ENCODE peak calls at places on chromosomes 4 and X, in seven cellular contexts. I is fibroblast of lung, T is colonic mucosa, Y is mammary epithelial cell, E is GM23248, X is PC-3, M is MM.1S. H is an unnamed sample. For H3K4me1, the result is how much of the 10 kb centered on the place peaks cover.

GRCh38 chr4:174116021-174116420 is 167.4 kb downstream of the FBXO8 start:
- DNase-seq in I (no peak), T (no peak), Y (no peak), E (no peak), X (no peak), M (no peak), H (no peak)

GRCh38 chrX:103197721-103198306 is 17.1 kb upstream of the BEX4 start:
- DNase-seq in I (peak), T (no peak), Y (no peak), E (peak), X (no peak), M (no peak), H (no peak)

GRCh38 chrX:25524150-25524549 is 508.4 kb upstream of the ARX start:
- DNase-seq in I (no peak), T (no peak), Y (no peak), E (no peak), X (peak), M (no peak), H (no peak)

GRCh38 chr4:1748465-1748995 is 27.2 kb downstream of the TACC3 start:
- DNase-seq in I (peak), T (peak), Y (peak), E (peak), X (peak), M (peak), H (peak)

GRCh38 chrX:39309721-39310152 is 508.5 kb downstream of the MID1IP1 start:
- DNase-seq in I (peak), T (no peak), Y (peak), E (no peak), X (no peak), M (no peak), H (no peak)

GRCh38 chr4:184648220-184649025 is 824 bp downstream of the CASP3 start:
- DNase-seq in I (peak), T (peak), Y (peak), E (peak), X (peak), M (peak), H (no peak)

GRCh38 chrX:133838761-133839676 is 146.4 kb downstream of the GPC3 start:
- DNase-seq in I (peak), T (peak), Y (peak), E (peak), X (peak), M (peak), H (peak)

GRCh38 chr4:185921583-185922555 is 109.9 kb upstream of the SORBS2 start:
- DNase-seq in I (peak), T (no peak), Y (no peak), E (no peak), X (no peak), M (no peak), H (no peak)

GRCh38 chr4:66741081-66741480 is 804.2 kb downstream of the CENPC start:
- DNase-seq in I (peak), T (no peak), Y (peak), E (no peak), X (peak), M (no peak), H (no peak)

GRCh38 chr4:39043697-39044363 is 11.6 kb upstream of the TMEM156 start:
- DNase-seq in I (no peak), T (no peak), Y (peak), E (peak), X (no peak), M (peak), H (no peak)

GRCh38 chrX:150544835-150545790 is 23.3 kb upstream of the MTM1 start:
- DNase-seq in I (no peak), T (no peak), Y (no peak), E (no peak), X (no peak), M (no peak), H (no peak)

GRCh38 chr4:168522829-168523228 is 26.0 kb downstream of the PALLD start:
- DNase-seq in I (no peak), T (no peak), Y (no peak), E (no peak), X (no peak), M (no peak), H (no peak)

GRCh38 chr4:146442801-146443200 is 78.9 kb downstream of the SLC10A7 start:
- DNase-seq in I (peak), T (no peak), Y (peak), E (peak), X (peak), M (no peak), H (no peak)

GRCh38 chr4:88522702-88523324 is 763 bp downstream of the PYURF start:
- DNase-seq in I (peak), T (peak), Y (peak), E (peak), X (peak), M (peak), H (no peak)

GRCh38 chr4:103754844-103755243 is 35.1 kb upstream of the TACR3 start:
- DNase-seq in I (peak), T (no peak), Y (peak), E (peak), X (peak), M (no peak), H (no peak)

GRCh38 chrX:2389324-2389723 is 111.5 kb downstream of the DHRSX start:
- DNase-seq in I (no peak), T (no peak), Y (no peak), E (no peak), X (no peak), M (no peak), H (no peak)

GRCh38 chr4:168796362-168797106 is 213.5 kb downstream of the CBR4 start:
- DNase-seq in I (peak), T (no peak), Y (peak), E (peak), X (peak), M (no peak), H (no peak)

GRCh38 chrX:17692709-17693346 is 44.5 kb upstream of the SCML1 start:
- DNase-seq in I (peak), T (no peak), Y (peak), E (peak), X (peak), M (no peak), H (peak)

GRCh38 chrX:37287741-37288424 is 61.3 kb upstream of the PRRG1 start:
- DNase-seq in I (no peak), T (no peak), Y (no peak), E (no peak), X (peak), M (no peak), H (no peak)

GRCh38 chr4:10066704-10067651 is 45.7 kb upstream of the SLC2A9 start:
- DNase-seq in I (no peak), T (no peak), Y (no peak), E (no peak), X (no peak), M (no peak), H (no peak)

GRCh38 chr4:28463184-28463690 is 1602.6 kb downstream of the STIM2 start:
- DNase-seq in I (no peak), T (no peak), Y (no peak), E (no peak), X (no peak), M (no peak), H (no peak)

GRCh38 chr4:81470456-81471327 is 1.0 kb downstream of the RASGEF1B start:
- DNase-seq in I (no peak), T (peak), Y (peak), E (peak), X (peak), M (peak), H (no peak)

GRCh38 chrX:31139966-31140365 is 68.1 kb upstream of the FTHL17 start:
- DNase-seq in I (peak), T (no peak), Y (no peak), E (no peak), X (no peak), M (no peak), H (no peak)

GRCh38 chr4:175961604-175962003 is 104.0 kb upstream of the WDR17 start:
- DNase-seq in I (no peak), T (no peak), Y (no peak), E (no peak), X (no peak), M (no peak), H (no peak)

GRCh38 chrX:38664285-38664684 is 102.9 kb downstream of the TSPAN7 start:
- DNase-seq in I (peak), T (peak), Y (peak), E (peak), X (peak), M (peak), H (peak)

GRCh38 chr4:807792-808191 is 18.1 kb downstream of the CPLX1 start:
- DNase-seq in I (no peak), T (peak), Y (no peak), E (no peak), X (no peak), M (no peak), H (no peak)

GRCh38 chrX:25207803-25208202 is 192.0 kb upstream of the ARX start:
- DNase-seq in I (no peak), T (no peak), Y (no peak), E (no peak), X (no peak), M (no peak), H (no peak)

DNA sequence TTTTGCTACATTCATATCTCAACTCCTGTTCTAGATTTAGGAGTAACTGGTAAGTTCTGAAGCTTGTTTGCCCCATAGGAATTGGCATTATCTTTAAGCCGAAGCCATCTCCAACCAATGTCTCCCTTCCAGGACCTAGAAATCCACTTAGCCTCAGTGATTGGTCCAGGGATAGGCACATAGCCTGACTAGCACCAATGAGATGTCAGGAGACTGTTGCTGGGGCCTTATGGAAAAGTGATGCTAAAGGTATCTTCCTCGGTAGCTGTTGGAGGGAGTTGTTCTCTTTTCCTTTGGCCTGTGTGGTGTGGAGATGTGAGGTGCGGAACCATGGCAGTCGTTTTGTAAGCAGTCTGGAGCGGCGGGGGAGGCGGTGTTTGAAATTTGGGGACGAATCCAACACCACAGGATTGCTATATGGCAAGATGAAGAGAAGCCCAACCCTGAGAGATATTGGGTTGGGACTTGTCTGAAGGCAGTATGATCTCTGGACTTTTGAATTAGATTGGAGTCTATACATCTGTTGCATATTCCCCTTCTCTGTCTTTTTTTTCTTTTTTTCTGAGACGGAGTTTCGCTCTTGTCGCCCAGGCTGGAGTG is 109.8 kb upstream of the ATP6AP2 start:
- DNase-seq in I (peak), T (no peak), Y (no peak), E (no peak), X (no peak), M (no peak), H (no peak)
- H3K4me1 ChIP-seq in I (under half), T (under half), Y (under half), E (under half), X (under half), M (under half), H (under half)

GRCh38 chrX:72308566-72309296 is 3.0 kb upstream of the CITED1 start:
- DNase-seq in I (peak), T (peak), Y (peak), E (peak), X (peak), M (peak), H (peak)
- H3K4me3 ChIP-seq in I (no peak), T (peak), Y (no peak), E (peak), X (peak), M (peak), H (peak)

DNA sequence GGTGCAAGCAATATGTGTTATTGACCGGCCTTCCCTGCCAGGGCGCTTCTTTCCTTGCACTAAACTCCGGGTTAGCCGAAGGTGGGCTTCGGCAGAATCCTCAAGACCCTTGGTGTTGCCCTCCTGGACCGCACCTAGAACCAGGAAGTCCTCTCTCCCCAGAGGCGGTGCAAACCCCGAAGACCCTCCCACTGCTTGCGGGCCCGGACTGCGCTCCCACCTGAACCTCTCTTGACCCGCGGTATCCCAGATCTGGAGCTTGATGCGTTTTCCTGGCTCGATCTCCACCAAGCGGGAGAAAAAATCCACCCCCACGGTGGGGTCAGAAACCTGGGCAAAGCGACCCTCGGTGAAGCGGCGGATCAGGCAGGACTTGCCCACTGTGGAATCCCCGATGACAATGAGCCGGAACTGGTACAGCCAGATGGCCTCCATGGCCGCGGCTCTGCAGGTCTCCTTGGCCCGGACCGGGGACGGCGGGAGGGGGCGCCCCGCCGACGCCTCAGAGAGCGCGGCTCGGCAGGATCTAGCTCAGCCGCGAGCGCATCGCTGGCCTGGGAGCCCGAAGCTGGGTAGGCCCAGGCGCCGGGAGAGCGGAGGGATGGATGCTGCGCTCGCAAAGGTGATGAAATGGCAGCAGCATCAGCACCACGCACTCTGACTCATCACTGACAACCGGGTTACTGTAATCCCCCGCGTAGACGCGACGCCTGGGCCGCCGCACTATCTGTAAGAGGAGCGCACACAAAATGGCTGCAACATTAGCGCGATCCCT is at the start of gene RAB39B:
- DNase-seq in I (peak), T (peak), Y (peak), E (peak), X (peak), M (peak), H (peak)
- H3K9ac ChIP-seq in I (no peak), T (peak), Y (no peak), E (peak), X (no peak), M (peak), H (peak)

DNA sequence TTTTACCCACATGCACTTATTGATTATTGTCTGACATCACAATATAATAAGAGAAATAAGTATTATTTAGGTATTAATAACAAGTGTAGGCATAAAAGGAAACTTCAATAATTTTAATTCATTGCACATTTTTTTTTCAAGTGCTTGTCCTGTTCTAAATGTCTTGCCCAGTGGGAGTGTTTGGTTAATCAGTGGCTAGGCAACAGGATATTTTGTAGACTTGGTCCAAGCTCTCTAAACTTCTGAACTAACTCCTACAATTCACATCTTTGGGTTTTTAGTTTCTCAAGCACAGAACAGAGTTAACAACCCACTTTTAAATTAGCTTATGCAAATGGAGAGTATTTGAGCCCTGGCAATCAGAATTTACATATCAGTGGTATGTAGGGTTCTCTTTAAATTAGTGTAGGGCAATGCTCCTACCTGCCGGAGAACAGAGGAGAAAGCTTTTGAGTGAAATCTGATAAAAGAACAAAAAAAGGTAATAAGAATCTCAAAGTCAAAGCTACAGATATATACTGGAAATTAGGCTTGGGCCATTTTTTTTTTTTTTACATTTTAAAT is 353.5 kb downstream of the ADGRL3 start:
- DNase-seq in I (no peak), T (no peak), Y (no peak), E (no peak), X (no peak), M (no peak), H (peak)
- H3K4me1 ChIP-seq in I (under half), T (under half), Y (under half), E (under half), X (under half), M (under half), H (under half)

DNA sequence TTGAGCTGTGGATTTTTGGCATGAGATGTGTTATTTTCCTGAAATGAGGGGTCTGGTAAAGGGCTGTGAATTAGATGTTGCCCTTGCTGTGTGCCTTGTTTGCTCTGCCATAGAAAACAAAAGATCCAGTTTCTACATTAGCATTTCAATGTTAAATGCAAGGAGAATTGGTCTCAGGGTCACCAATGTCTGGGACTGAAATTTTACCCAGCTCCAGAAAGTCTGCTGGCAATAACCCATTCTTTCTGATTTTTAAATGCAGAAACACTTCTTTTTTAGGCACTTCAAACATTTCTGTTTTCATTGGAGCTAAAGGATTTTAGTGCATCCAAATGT is 13.8 kb upstream of the FREM3 start:
- DNase-seq in I (no peak), T (no peak), Y (no peak), E (no peak), X (no peak), M (no peak), H (no peak)
- H3K4me3 ChIP-seq in I (no peak), T (no peak), Y (no peak), E (no peak), X (no peak), M (no peak), H (no peak)

GRCh38 chr4:19329077-19329476 is 922.6 kb upstream of the SLIT2 start:
- DNase-seq in I (no peak), T (no peak), Y (no peak), E (no peak), X (no peak), M (no peak), H (no peak)

GRCh38 chr4:19319607-19320006 is 932.1 kb upstream of the SLIT2 start:
- DNase-seq in I (no peak), T (no peak), Y (no peak), E (no peak), X (no peak), M (no peak), H (peak)

GRCh38 chr4:19329631-19330030 is 922.1 kb upstream of the SLIT2 start:
- DNase-seq in I (peak), T (no peak), Y (peak), E (peak), X (no peak), M (no peak), H (no peak)

GRCh38 chr4:19327364-19327763 is 924.3 kb upstream of the SLIT2 start:
- DNase-seq in I (peak), T (no peak), Y (no peak), E (peak), X (no peak), M (no peak), H (no peak)

DNA sequence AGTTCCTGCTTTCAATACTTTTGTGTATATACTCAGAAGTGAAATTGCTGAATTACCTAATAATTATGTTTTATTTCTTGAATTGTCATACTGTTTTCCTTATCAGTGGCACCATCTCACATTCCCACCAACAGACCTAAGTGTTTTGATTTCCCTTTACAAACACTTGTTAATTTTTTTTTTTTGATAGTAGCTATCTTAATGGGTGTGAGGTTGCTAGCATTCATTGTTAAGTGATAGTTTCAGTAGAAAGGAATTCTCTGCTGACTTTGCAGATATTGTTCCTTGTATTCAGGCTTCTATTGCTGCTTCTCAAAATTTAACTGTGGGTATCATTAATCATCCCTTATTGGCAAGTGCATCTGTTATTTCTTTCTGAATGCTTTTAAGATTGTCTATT is 927.5 kb upstream of the SLIT2 start:
- DNase-seq in I (no peak), T (no peak), Y (no peak), E (no peak), X (no peak), M (no peak), H (no peak)
- H3K9ac ChIP-seq in I (no peak), T (no peak), Y (no peak), E (no peak), X (no peak), M (no peak), H (no peak)

GRCh38 chr4:151558496-151559113 is 149.6 kb downstream of the FHIP1A start:
- DNase-seq in I (no peak), T (no peak), Y (no peak), E (no peak), X (no peak), M (no peak), H (no peak)
- H3K4me1 ChIP-seq in I (under half), T (under half), Y (under half), E (under half), X (under half), M (under half), H (under half)

GRCh38 chrX:308821-309520 is 9.6 kb downstream of the GTPBP6 start:
- DNase-seq in I (no peak), T (no peak), Y (no peak), E (no peak), X (no peak), M (no peak), H (no peak)
- H3K4me3 ChIP-seq in I (no peak), T (no peak), Y (no peak), E (no peak), X (no peak), M (no peak), H (no peak)